ENCODE peak calls at places on chromosomes 5 and 9, in nine cellular contexts. Y is stomach, R is suprapubic skin, G is SK-N-SH, W is K562, H is Panc1, I is GM23338, Q is endothelial cell of umbilical vein, T is spleen. X is an unnamed sample.

GRCh38 chr9:110443146-110443877 is 105.6 kb upstream of the TXNDC8 start:
- DNase-seq in Y (no peak), R (no peak), G (peak; percentile 67), W (no peak), H (no peak), I (no peak), Q (no peak), T (no peak), X (no peak)

GRCh38 chr5:14790220-14790619 is 81.4 kb downstream of the ANKH start:
- DNase-seq in Y (no peak), R (no peak), G (no peak), W (no peak), H (no peak), I (no peak), Q (peak; percentile 42), T (no peak), X (no peak)

GRCh38 chr9:137313956-137314560 is 12.0 kb upstream of the NRARP start:
- DNase-seq in Y (peak; percentile 22), R (peak; percentile 61), G (peak; percentile 26), W (no peak), H (no peak), I (no peak), Q (no peak), T (peak; percentile 73), X (peak; percentile 52)

GRCh38 chr9:136629001-136629878 is 33.5 kb upstream of the EGFL7 start:
- DNase-seq in Y (no peak), R (no peak), G (no peak), W (no peak), H (no peak), I (no peak), Q (no peak), T (peak; percentile 74), X (no peak)

GRCh38 chr9:105672711-105673234 is 10.5 kb downstream of the TAL2 start:
- DNase-seq in Y (no peak), R (no peak), G (no peak), W (no peak), H (no peak), I (no peak), Q (no peak), T (no peak), X (no peak)

GRCh38 chr5:149403923-149404745 is 25.0 kb upstream of the IL17B start:
- DNase-seq in Y (no peak), R (no peak), G (no peak), W (no peak), H (no peak), I (no peak), Q (no peak), T (no peak), X (peak; percentile 55)

GRCh38 chr9:95552814-95553546 is 36.2 kb upstream of the PTCH1 start:
- DNase-seq in Y (no peak), R (no peak), G (no peak), W (peak; percentile 32), H (no peak), I (peak; percentile 78), Q (peak; percentile 16), T (peak; percentile 79), X (no peak)

GRCh38 chr5:82386576-82386975 is 108.4 kb upstream of the RPS23 start:
- DNase-seq in Y (no peak), R (no peak), G (no peak), W (no peak), H (no peak), I (no peak), Q (no peak), T (no peak), X (no peak)

GRCh38 chr5:120609570-120609969 is 145.5 kb downstream of the PRR16 start:
- DNase-seq in Y (no peak), R (no peak), G (no peak), W (no peak), H (no peak), I (no peak), Q (no peak), T (no peak), X (no peak)

GRCh38 chr5:147857302-147858129 is 21.0 kb upstream of the SCGB3A2 start:
- DNase-seq in Y (peak; percentile 79), R (peak; percentile 64), G (peak; percentile 21), W (peak; percentile 64), H (peak; percentile 52), I (peak; percentile 84), Q (peak; percentile 76), T (no peak), X (peak; percentile 70)

GRCh38 chr9:126149661-126150060 is 177.0 kb upstream of the MVB12B start:
- DNase-seq in Y (peak; percentile 1), R (no peak), G (peak; percentile 20), W (no peak), H (no peak), I (no peak), Q (no peak), T (peak; percentile 18), X (no peak)

GRCh38 chr5:149666212-149666852 is 63.8 kb upstream of the PPARGC1B start:
- DNase-seq in Y (no peak), R (no peak), G (no peak), W (peak; percentile 52), H (no peak), I (no peak), Q (no peak), T (no peak), X (peak; percentile 72)

GRCh38 chr5:141973871-141974595 is 5.1 kb downstream of the RNF14 start:
- DNase-seq in Y (no peak), R (no peak), G (no peak), W (no peak), H (no peak), I (no peak), Q (no peak), T (no peak), X (no peak)

DNA sequence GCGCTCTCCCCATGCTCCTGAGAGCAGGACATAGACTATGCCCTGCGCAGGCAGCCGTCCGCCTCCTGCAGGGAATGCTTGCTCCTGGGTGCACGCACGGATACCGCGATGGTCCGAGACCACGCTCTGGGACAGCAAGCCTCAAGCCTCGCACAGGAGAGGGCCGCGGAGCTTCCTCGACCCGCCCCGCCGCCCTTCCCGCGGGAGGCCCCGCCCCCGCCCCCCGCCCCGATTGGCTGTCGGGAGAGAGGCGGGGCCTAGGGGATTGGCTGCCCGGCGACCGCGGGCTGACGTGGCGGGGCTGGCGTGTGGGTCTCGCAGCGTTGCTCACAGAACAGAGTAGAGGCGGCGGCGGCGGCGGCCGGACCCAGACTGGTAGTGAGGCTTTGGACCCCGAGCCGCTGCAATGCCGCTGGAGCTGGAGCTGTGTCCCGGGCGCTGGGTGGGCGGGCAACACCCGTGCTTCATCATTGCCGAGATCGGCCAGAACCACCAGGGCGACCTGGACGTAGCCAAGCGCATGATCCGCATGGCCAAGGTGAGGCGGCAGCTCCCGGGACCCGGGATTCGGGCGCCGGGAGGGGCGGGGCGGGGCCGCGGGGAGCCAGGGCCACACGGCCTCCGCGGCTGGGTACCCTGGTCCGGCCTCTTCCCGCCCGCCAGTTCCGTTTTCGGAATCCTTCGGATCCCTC is at the start of gene NANS:
- DNase-seq in Y (peak; percentile 96), R (peak; percentile 96), G (peak; percentile 98), W (peak; percentile 98), H (peak; percentile 56), I (peak; percentile 92), Q (peak; percentile 99), T (peak; percentile 99), X (peak; percentile 97)
- TF ChIP-seq POLR2AphosphoS5 in Y (peak; percentile 99), R (peak; percentile 57), G (peak; percentile 93), W (peak; percentile 69), H (peak; percentile 73), I (peak; percentile 86), Q (peak; percentile 95), T (peak; percentile 99), X (peak; percentile 94)

DNA sequence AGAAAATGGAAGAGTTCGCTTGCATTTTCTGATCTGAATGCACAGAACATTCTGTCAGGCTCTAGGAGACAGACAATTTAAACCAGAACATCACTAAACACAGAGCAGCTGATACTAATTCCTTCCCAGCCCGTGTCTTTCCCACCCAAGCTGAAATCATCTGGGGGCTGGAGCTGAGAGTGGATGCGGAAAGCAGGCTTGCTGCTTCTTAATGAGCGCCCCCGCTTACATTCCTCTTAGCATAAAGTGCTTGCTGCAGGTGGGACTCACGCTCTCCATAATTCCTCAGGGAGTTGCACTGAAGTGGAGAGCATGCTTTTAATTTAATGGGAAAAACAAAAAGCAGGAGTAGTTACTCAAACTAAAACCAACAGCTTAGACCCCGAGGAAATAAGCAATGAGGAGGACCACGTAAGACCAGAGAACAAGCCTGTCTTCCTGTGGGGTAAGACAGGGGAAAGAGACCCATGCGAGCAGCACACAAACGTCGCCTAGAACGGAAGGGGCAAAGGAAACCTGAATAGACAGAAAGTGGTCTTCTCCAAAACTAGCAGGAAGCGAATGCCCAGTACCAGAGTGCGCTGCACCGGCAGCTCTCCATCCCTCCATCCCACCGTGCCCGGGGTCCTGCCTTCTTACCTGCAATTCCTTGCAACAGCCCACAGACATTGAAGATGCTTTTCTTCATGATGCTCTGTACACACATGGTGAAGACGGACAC is 139.3 kb downstream of the LHFPL2 start:
- DNase-seq in Y (no peak), R (no peak), G (no peak), W (no peak), H (no peak), I (no peak), Q (no peak), T (no peak), X (no peak)
- H3K4me1 ChIP-seq in Y (peaks cover 15% of the 10 kb centered on the region), R (peaks cover 41% of the 10 kb centered on the region), G (peaks cover 43% of the 10 kb centered on the region), W (peaks cover 19% of the 10 kb centered on the region), H (peaks cover 8% of the 10 kb centered on the region), I (peaks cover 34% of the 10 kb centered on the region), Q (peaks cover 21% of the 10 kb centered on the region), T (peaks cover 9% of the 10 kb centered on the region), X (peaks cover 77% of the 10 kb centered on the region)

GRCh38 chr5:180932660-180933059 is 33.7 kb downstream of the BTNL8 start:
- DNase-seq in Y (no peak), R (no peak), G (no peak), W (peak; percentile 1), H (no peak), I (no peak), Q (no peak), T (no peak), X (no peak)

GRCh38 chr5:180935203-180935602 is 36.2 kb downstream of the BTNL8 start:
- DNase-seq in Y (no peak), R (no peak), G (no peak), W (peak; percentile 0), H (no peak), I (no peak), Q (no peak), T (no peak), X (no peak)

GRCh38 chr5:180938294-180938693 is 39.3 kb downstream of the BTNL8 start:
- DNase-seq in Y (no peak), R (no peak), G (no peak), W (peak; percentile 1), H (no peak), I (no peak), Q (no peak), T (no peak), X (no peak)
- H3K4me3 ChIP-seq in Y (no peak overlapping the region), R (no peak overlapping the region), G (no peak overlapping the region), W (no peak overlapping the region), H (no peak overlapping the region), I (no peak overlapping the region), Q (no peak overlapping the region), T (no peak overlapping the region), X (no peak overlapping the region)

DNA sequence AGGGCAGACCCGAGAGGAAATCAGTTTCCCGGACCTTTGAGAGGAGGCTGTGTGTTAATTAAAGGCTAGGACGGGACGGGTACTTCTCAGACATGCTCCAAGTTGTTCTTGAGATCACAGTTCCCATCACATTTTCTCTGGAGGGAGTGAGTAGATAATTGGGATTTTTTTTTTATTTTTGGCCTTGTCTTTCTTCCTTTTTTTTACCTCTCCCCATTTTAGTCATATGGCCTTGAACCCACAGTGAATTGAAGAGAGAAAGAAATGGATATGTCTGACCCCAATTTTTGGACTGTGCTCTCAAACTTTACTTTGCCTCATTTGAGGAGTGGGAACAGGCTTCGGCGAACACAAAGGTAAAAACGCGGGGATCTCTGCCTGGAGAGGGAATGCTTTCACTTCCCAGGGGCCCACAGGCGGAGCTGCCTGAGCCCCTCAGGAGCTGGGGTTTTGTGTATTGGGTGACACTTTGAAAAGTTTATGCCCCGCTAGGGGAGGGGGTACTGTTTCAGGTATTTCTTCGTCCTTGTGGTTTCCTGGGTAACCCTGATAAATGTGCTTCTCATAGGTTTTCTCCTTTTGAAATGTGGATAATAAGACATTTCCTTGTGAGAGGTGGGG is 191.8 kb downstream of the CD180 start:
- DNase-seq in Y (no peak), R (no peak), G (peak; percentile 15), W (no peak), H (no peak), I (peak; percentile 48), Q (peak; percentile 43), T (no peak), X (no peak)
- TF ChIP-seq POLR2AphosphoS5 in Y (no peak), R (no peak), G (no peak), W (no peak), H (no peak), I (no peak), Q (no peak), T (no peak), X (no peak)